ENCODE peak calls at places on chromosome X, in eight cellular contexts. P is nucleus accumbens, Y is GOT3, A is neural progenitor cell, T is AG10803, S is mucosa of descending colon, I is IMR-90, C is H4. Z is an unnamed sample.

GRCh38 chrX:143788265-143788664 is 67.7 kb upstream of the SPANXN2 start:
- DNase-seq in P (no peak), I (no peak), T (peak), C (peak), A (peak), Y (no peak), S (no peak), Z (no peak)

GRCh38 chrX:53594354-53594753 is 92.2 kb downstream of the HUWE1 start:
- DNase-seq in T (peak), P (no peak), A (no peak), C (no peak), Y (no peak), S (no peak), I (peak), Z (no peak)

GRCh38 chrX:48531359-48531954 is 8.1 kb upstream of the TBC1D25 start:
- DNase-seq in C (peak), S (peak), I (peak), P (no peak), T (peak), A (no peak), Y (no peak), Z (no peak)

GRCh38 chrX:130857207-130857606 is 45.8 kb downstream of the ENOX2 start:
- DNase-seq in Y (no peak), S (no peak), A (no peak), T (no peak), I (no peak), P (no peak), C (no peak), Z (no peak)

GRCh38 chrX:45765726-45766125 is 565.0 kb upstream of the DIPK2B start:
- DNase-seq in C (no peak), S (no peak), A (no peak), I (no peak), T (no peak), Y (no peak), P (no peak), Z (no peak)

GRCh38 chrX:68720851-68721250 is 73.4 kb downstream of the STARD8 start:
- DNase-seq in S (no peak), Y (no peak), C (no peak), P (no peak), I (no peak), A (no peak), T (no peak), Z (no peak)

GRCh38 chrX:79325263-79325958 is 41.7 kb downstream of the ITM2A start:
- DNase-seq in I (no peak), P (no peak), S (peak), T (no peak), C (peak), A (peak), Y (no peak), Z (no peak)

GRCh38 chrX:103726477-103726876 is 15.8 kb downstream of the TMEM31 start:
- DNase-seq in P (no peak), T (no peak), A (no peak), C (no peak), I (no peak), S (no peak), Y (no peak), Z (no peak)

GRCh38 chrX:73728518-73729023 is 165.6 kb downstream of the CHIC1 start:
- DNase-seq in T (no peak), I (no peak), Y (no peak), S (no peak), P (no peak), A (peak), C (no peak), Z (no peak)

GRCh38 chrX:136387951-136388502 is 87.3 kb downstream of the ADGRG4 start:
- DNase-seq in C (no peak), I (no peak), A (no peak), T (no peak), P (no peak), Y (no peak), S (no peak), Z (no peak)

GRCh38 chrX:31449975-31450374 is 378.1 kb upstream of the FTHL17 start:
- DNase-seq in S (no peak), I (peak), T (peak), Y (no peak), C (no peak), A (no peak), P (no peak), Z (no peak)

GRCh38 chrX:46376246-46376885 is 168.9 kb downstream of the ZNF674 start:
- DNase-seq in T (peak), I (peak), C (peak), S (peak), Y (no peak), A (peak), P (no peak), Z (no peak)

GRCh38 chrX:39261446-39262147 is 460.3 kb downstream of the MID1IP1 start:
- DNase-seq in C (peak), Y (peak), A (peak), I (no peak), T (peak), S (peak), P (no peak), Z (no peak)

GRCh38 chrX:53263597-53264094 is 17.7 kb downstream of the IQSEC2 start:
- DNase-seq in C (peak), S (no peak), P (no peak), I (peak), Y (no peak), T (peak), A (no peak), Z (no peak)

GRCh38 chrX:40832723-40833122 is 97.4 kb upstream of the MED14 start:
- DNase-seq in A (no peak), T (no peak), C (no peak), P (no peak), S (no peak), I (no peak), Y (no peak), Z (no peak)

GRCh38 chrX:105375816-105376215 is 155.3 kb upstream of the TEX13A start:
- DNase-seq in P (no peak), S (no peak), A (no peak), C (peak), Y (no peak), T (peak), I (no peak), Z (no peak)

GRCh38 chrX:84475596-84475995 is 26.7 kb downstream of the HDX start:
- DNase-seq in Y (no peak), P (no peak), S (no peak), I (no peak), T (no peak), A (no peak), C (no peak), Z (no peak)

GRCh38 chrX:82813671-82814078 is 694.4 kb upstream of the POU3F4 start:
- DNase-seq in C (peak), Y (no peak), T (peak), I (peak), P (no peak), A (no peak), S (no peak), Z (no peak)

GRCh38 chrX:16005899-16006298 is 117.5 kb upstream of the GRPR start:
- DNase-seq in Y (no peak), C (no peak), A (no peak), P (no peak), T (peak), S (no peak), I (no peak), Z (no peak)

GRCh38 chrX:73214366-73215094 is at the start of gene NAP1L2:
- DNase-seq in Y (no peak), A (peak), T (peak), I (no peak), P (peak), S (peak), C (peak), Z (peak)

GRCh38 chrX:39152106-39152649 is 350.9 kb downstream of the MID1IP1 start:
- DNase-seq in S (peak), A (peak), P (no peak), Y (no peak), T (no peak), C (no peak), I (no peak), Z (no peak)

GRCh38 chrX:41027388-41027787 is 57.9 kb upstream of the USP9X start:
- DNase-seq in P (no peak), A (peak), C (no peak), I (peak), Y (no peak), T (peak), S (no peak), Z (no peak)

GRCh38 chrX:49037883-49038475 is 5.2 kb downstream of the TFE3 start:
- DNase-seq in P (no peak), A (no peak), I (peak), C (peak), S (no peak), T (peak), Y (no peak), Z (no peak)

GRCh38 chrX:9882669-9883446 is 84.3 kb upstream of the CLDN34 start:
- DNase-seq in Y (no peak), T (no peak), C (no peak), I (peak), S (no peak), A (no peak), P (no peak), Z (no peak)

GRCh38 chrX:49840679-49841078 is 11.6 kb downstream of the PAGE4 start:
- DNase-seq in C (peak), S (peak), A (peak), I (peak), T (peak), Y (peak), P (peak), Z (no peak)

GRCh38 chrX:24672701-24673190 is 21.0 kb upstream of the POLA1 start:
- DNase-seq in S (no peak), I (no peak), T (no peak), A (peak), Y (no peak), P (peak), C (no peak), Z (no peak)

GRCh38 chrX:45758319-45758718 is 557.6 kb upstream of the DIPK2B start:
- DNase-seq in P (no peak), A (no peak), I (peak), C (peak), S (no peak), Y (no peak), T (peak), Z (no peak)

GRCh38 chrX:150966742-150967141 is 16.4 kb upstream of the HMGB3 start:
- DNase-seq in A (no peak), T (no peak), C (no peak), S (no peak), I (no peak), P (no peak), Y (no peak), Z (no peak)

GRCh38 chrX:1321689-1322088 is 14.9 kb upstream of the IL3RA start:
- DNase-seq in Y (no peak), I (no peak), S (no peak), A (no peak), T (no peak), C (no peak), P (no peak), Z (no peak)

GRCh38 chrX:138748480-138748879 is 37.0 kb upstream of the FGF13 start:
- DNase-seq in S (no peak), A (peak), C (peak), Y (no peak), I (peak), P (no peak), T (peak), Z (no peak)

GRCh38 chrX:71458866-71459265 is 74.0 kb upstream of the OGT start:
- DNase-seq in C (no peak), A (no peak), Y (no peak), S (no peak), I (no peak), P (no peak), T (no peak), Z (no peak)

GRCh38 chrX:34915463-34916225 is 27.0 kb upstream of the FAM47B start:
- DNase-seq in A (no peak), S (no peak), Y (no peak), C (no peak), T (no peak), I (no peak), P (no peak), Z (no peak)

GRCh38 chrX:139559383-139560042 is 29.0 kb downstream of the F9 start:
- DNase-seq in Y (no peak), S (peak), T (peak), P (no peak), I (peak), C (peak), A (peak), Z (no peak)

GRCh38 chrX:87517571-87518141 is at the start of gene KLHL4:
- DNase-seq in C (peak), T (no peak), I (peak), P (peak), A (peak), S (peak), Y (no peak), Z (no peak)

GRCh38 chrX:70039758-70040157 is 10.0 kb downstream of the AWAT2 start:
- DNase-seq in P (no peak), A (no peak), Y (no peak), I (no peak), T (peak), S (no peak), C (no peak), Z (no peak)

GRCh38 chrX:48864210-48864609 is 28.8 kb upstream of the PCSK1N start:
- DNase-seq in T (peak), P (no peak), S (peak), I (peak), C (peak), Y (no peak), A (no peak), Z (no peak)

Z was measured in thoracic aorta.